ENCODE peak calls at places on chromosomes 12 and 14, in four cellular contexts. One of them, this sample, is unnamed.

GRCh38 chr12:12759234-12759915 is 26.1 kb upstream of the APOLD1 start:
- DNase-seq in OCI-LY7: no peak
- DNase-seq in bronchial epithelial cell: no peak
- DNase-seq in brain microvascular endothelial cell: no peak
- DNase-seq in this sample: no peak

GRCh38 chr12:14024589-14024988 is 43.2 kb upstream of the GRIN2B start:
- DNase-seq in OCI-LY7: no peak
- DNase-seq in bronchial epithelial cell: no peak
- DNase-seq in brain microvascular endothelial cell: no peak
- DNase-seq in this sample: no peak

GRCh38 chr14:95237956-95238355 is 80.6 kb upstream of the DICER1 start:
- DNase-seq in OCI-LY7: no peak
- DNase-seq in bronchial epithelial cell: no peak
- DNase-seq in brain microvascular endothelial cell: no peak
- DNase-seq in this sample: no peak

GRCh38 chr14:73426877-73427276 is 31.5 kb downstream of the NUMB start:
- DNase-seq in OCI-LY7: no peak
- DNase-seq in bronchial epithelial cell: no peak
- DNase-seq in brain microvascular endothelial cell: peak; percentile 84
- DNase-seq in this sample: no peak

GRCh38 chr12:57173683-57174082 is 26.3 kb upstream of the LRP1-AS start:
- DNase-seq in OCI-LY7: no peak
- DNase-seq in bronchial epithelial cell: no peak
- DNase-seq in brain microvascular endothelial cell: no peak
- DNase-seq in this sample: no peak

GRCh38 chr12:77940011-77940423 is 109.3 kb downstream of the NAV3 start:
- DNase-seq in OCI-LY7: no peak
- DNase-seq in bronchial epithelial cell: peak; percentile 94
- DNase-seq in brain microvascular endothelial cell: peak; percentile 64
- DNase-seq in this sample: peak; percentile 5

GRCh38 chr12:105166736-105167135 is 59.2 kb downstream of the WASHC4 start:
- DNase-seq in OCI-LY7: no peak
- DNase-seq in bronchial epithelial cell: no peak
- DNase-seq in brain microvascular endothelial cell: no peak
- DNase-seq in this sample: no peak

GRCh38 chr12:27602516-27602915 is 78.5 kb downstream of the PPFIBP1 start:
- DNase-seq in OCI-LY7: no peak
- DNase-seq in bronchial epithelial cell: peak; percentile 41
- DNase-seq in brain microvascular endothelial cell: no peak
- DNase-seq in this sample: no peak

GRCh38 chr14:56413721-56414120 is 165.9 kb upstream of the TMEM260 start:
- DNase-seq in OCI-LY7: no peak
- DNase-seq in bronchial epithelial cell: no peak
- DNase-seq in brain microvascular endothelial cell: no peak
- DNase-seq in this sample: no peak

GRCh38 chr12:47207005-47207717 is 127.4 kb upstream of the AMIGO2 start:
- DNase-seq in OCI-LY7: peak; percentile 74
- DNase-seq in bronchial epithelial cell: no peak
- DNase-seq in brain microvascular endothelial cell: no peak
- DNase-seq in this sample: no peak

GRCh38 chr12:27083861-27084271 is 1.5 kb upstream of the C12orf71 start:
- DNase-seq in OCI-LY7: no peak
- DNase-seq in bronchial epithelial cell: no peak
- DNase-seq in brain microvascular endothelial cell: peak; percentile 71
- DNase-seq in this sample: peak; percentile 5

GRCh38 chr14:73610692-73611091 is 1.6 kb upstream of the ACOT6 start:
- DNase-seq in OCI-LY7: no peak
- DNase-seq in bronchial epithelial cell: peak; percentile 26
- DNase-seq in brain microvascular endothelial cell: no peak
- DNase-seq in this sample: no peak

GRCh38 chr12:66965613-66966012 is 286.7 kb upstream of the GRIP1 start:
- DNase-seq in OCI-LY7: no peak
- DNase-seq in bronchial epithelial cell: no peak
- DNase-seq in brain microvascular endothelial cell: no peak
- DNase-seq in this sample: no peak

GRCh38 chr12:72560370-72560769 is 288.2 kb downstream of the TRHDE start:
- DNase-seq in OCI-LY7: no peak
- DNase-seq in bronchial epithelial cell: no peak
- DNase-seq in brain microvascular endothelial cell: no peak
- DNase-seq in this sample: no peak

GRCh38 chr12:3885179-3886094 is 12.2 kb upstream of the PARP11 start:
- DNase-seq in OCI-LY7: peak; percentile 47
- DNase-seq in bronchial epithelial cell: peak; percentile 33
- DNase-seq in brain microvascular endothelial cell: peak; percentile 27
- DNase-seq in this sample: peak; percentile 21

GRCh38 chr14:68358500-68358899 is 434.4 kb downstream of the ZFP36L1 start:
- DNase-seq in OCI-LY7: no peak
- DNase-seq in bronchial epithelial cell: no peak
- DNase-seq in brain microvascular endothelial cell: no peak
- DNase-seq in this sample: no peak

GRCh38 chr12:114933428-114934160 is 249.6 kb upstream of the TBX3 start:
- DNase-seq in OCI-LY7: no peak
- DNase-seq in bronchial epithelial cell: no peak
- DNase-seq in brain microvascular endothelial cell: peak; percentile 83
- DNase-seq in this sample: no peak

GRCh38 chr12:121872546-121873223 is 14.0 kb upstream of the HPD start:
- DNase-seq in OCI-LY7: no peak
- DNase-seq in bronchial epithelial cell: peak; percentile 95
- DNase-seq in brain microvascular endothelial cell: peak; percentile 84
- DNase-seq in this sample: no peak

GRCh38 chr12:28137414-28137813 is 52.8 kb upstream of the CCDC91 start:
- DNase-seq in OCI-LY7: no peak
- DNase-seq in bronchial epithelial cell: no peak
- DNase-seq in brain microvascular endothelial cell: no peak
- DNase-seq in this sample: no peak

GRCh38 chr12:52777566-52777965 is 421 bp upstream of the KRT76 start:
- DNase-seq in OCI-LY7: no peak
- DNase-seq in bronchial epithelial cell: no peak
- DNase-seq in brain microvascular endothelial cell: no peak
- DNase-seq in this sample: no peak

GRCh38 chr12:65511134-65511912 is 232.8 kb downstream of the MSRB3 start:
- DNase-seq in OCI-LY7: no peak
- DNase-seq in bronchial epithelial cell: no peak
- DNase-seq in brain microvascular endothelial cell: no peak
- DNase-seq in this sample: no peak

GRCh38 chr12:77943466-77943865 is 112.8 kb downstream of the NAV3 start:
- DNase-seq in OCI-LY7: no peak
- DNase-seq in bronchial epithelial cell: peak; percentile 97
- DNase-seq in brain microvascular endothelial cell: peak; percentile 72
- DNase-seq in this sample: no peak

GRCh38 chr12:7090222-7090998 is 1.8 kb downstream of the C1R start:
- DNase-seq in OCI-LY7: no peak
- DNase-seq in bronchial epithelial cell: peak; percentile 38
- DNase-seq in brain microvascular endothelial cell: no peak
- DNase-seq in this sample: no peak

GRCh38 chr14:93861846-93862641 is 65.1 kb upstream of the FAM181A start:
- DNase-seq in OCI-LY7: no peak
- DNase-seq in bronchial epithelial cell: no peak
- DNase-seq in brain microvascular endothelial cell: no peak
- DNase-seq in this sample: no peak

GRCh38 chr14:37903561-37904191 is 304.0 kb upstream of the SSTR1 start:
- DNase-seq in OCI-LY7: peak; percentile 74
- DNase-seq in bronchial epithelial cell: peak; percentile 49
- DNase-seq in brain microvascular endothelial cell: peak; percentile 17
- DNase-seq in this sample: peak; percentile 21

GRCh38 chr14:75884198-75884611 is 97.6 kb downstream of the TGFB3 start:
- DNase-seq in OCI-LY7: no peak
- DNase-seq in bronchial epithelial cell: peak; percentile 37
- DNase-seq in brain microvascular endothelial cell: peak; percentile 85
- DNase-seq in this sample: no peak
- TF ChIP-seq CTCF in OCI-LY7: peak; percentile 59
- TF ChIP-seq CTCF in bronchial epithelial cell: peak; percentile 29
- TF ChIP-seq CTCF in brain microvascular endothelial cell: peak; percentile 61
- TF ChIP-seq CTCF in this sample: no peak

GRCh38 chr12:87952850-87953249 is 76.4 kb downstream of the C12orf50 start:
- DNase-seq in OCI-LY7: no peak
- DNase-seq in bronchial epithelial cell: no peak
- DNase-seq in brain microvascular endothelial cell: no peak
- DNase-seq in this sample: peak; percentile 5

GRCh38 chr12:87952223-87952622 is 77.0 kb downstream of the C12orf50 start:
- DNase-seq in OCI-LY7: no peak
- DNase-seq in bronchial epithelial cell: no peak
- DNase-seq in brain microvascular endothelial cell: no peak
- DNase-seq in this sample: no peak

DNA sequence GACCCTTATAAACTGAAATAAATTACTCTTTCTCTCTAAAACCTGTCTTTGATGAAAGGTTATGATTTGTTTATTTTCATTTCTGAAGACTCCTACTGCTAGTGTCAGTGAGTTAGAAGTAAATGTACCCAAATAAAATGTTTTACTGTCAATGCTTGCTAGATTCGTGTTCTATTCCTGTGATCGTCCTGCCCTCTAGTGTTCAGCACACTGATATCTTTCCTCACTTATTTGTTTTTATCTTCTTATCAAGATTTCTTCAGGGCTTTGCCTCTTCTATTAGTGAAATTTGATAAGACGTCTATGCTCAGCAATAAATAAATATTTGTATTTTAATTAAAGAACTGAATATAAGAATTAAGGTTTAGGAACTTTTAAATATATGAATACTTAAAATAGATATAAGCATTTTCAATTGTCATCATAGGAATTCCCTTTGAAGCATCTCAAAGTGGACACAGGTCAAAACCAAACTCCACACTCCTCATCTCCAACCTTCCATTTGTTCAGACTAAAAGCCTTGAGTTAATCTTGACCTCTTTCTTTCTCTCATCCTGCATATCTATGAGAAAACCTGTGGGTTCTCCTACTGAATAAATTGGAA is 75.8 kb downstream of the C12orf50 start:
- DNase-seq in OCI-LY7: peak; percentile 5
- DNase-seq in bronchial epithelial cell: peak; percentile 62
- DNase-seq in brain microvascular endothelial cell: peak; percentile 47
- DNase-seq in this sample: peak; percentile 26
- TF ChIP-seq CTCF in OCI-LY7: peak; percentile 73
- TF ChIP-seq CTCF in bronchial epithelial cell: peak; percentile 44
- TF ChIP-seq CTCF in brain microvascular endothelial cell: peak; percentile 61
- TF ChIP-seq CTCF in this sample: peak; percentile 70

GRCh38 chr12:108578264-108578663 is 15.9 kb downstream of the ISCU start:
- DNase-seq in OCI-LY7: no peak
- DNase-seq in bronchial epithelial cell: no peak
- DNase-seq in brain microvascular endothelial cell: no peak
- DNase-seq in this sample: no peak

GRCh38 chr12:108581311-108582227 is 16.3 kb downstream of the TMEM119 start:
- DNase-seq in OCI-LY7: no peak
- DNase-seq in bronchial epithelial cell: no peak
- DNase-seq in brain microvascular endothelial cell: no peak
- DNase-seq in this sample: no peak

GRCh38 chr12:108582509-108582908 is 15.4 kb downstream of the TMEM119 start:
- DNase-seq in OCI-LY7: no peak
- DNase-seq in bronchial epithelial cell: no peak
- DNase-seq in brain microvascular endothelial cell: no peak
- DNase-seq in this sample: no peak

GRCh38 chr12:108578813-108579212 is 16.4 kb downstream of the ISCU start:
- DNase-seq in OCI-LY7: no peak
- DNase-seq in bronchial epithelial cell: no peak
- DNase-seq in brain microvascular endothelial cell: no peak
- DNase-seq in this sample: no peak

DNA sequence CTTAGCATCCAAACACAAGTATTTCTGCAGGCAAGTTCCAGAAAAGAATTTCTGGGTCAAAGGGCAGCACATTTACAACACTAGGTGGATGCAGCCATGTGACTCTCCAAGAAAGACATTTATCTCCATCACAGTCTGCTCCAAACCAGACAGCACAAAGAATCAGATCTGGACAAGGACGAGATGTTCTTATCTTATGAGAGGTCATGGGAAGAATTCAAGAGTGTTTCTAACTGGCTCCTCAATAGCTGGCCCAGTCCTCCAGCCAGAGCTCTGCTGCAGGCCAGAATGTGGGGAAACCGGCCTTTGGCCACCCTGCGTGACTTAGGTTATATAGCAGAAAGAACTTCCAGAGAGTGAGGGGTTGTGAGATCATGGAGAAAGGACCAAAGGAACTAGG is 17.4 kb downstream of the TMEM119 start:
- DNase-seq in OCI-LY7: no peak
- DNase-seq in bronchial epithelial cell: no peak
- DNase-seq in brain microvascular endothelial cell: peak; percentile 55
- DNase-seq in this sample: no peak
- TF ChIP-seq CTCF in OCI-LY7: no peak
- TF ChIP-seq CTCF in bronchial epithelial cell: no peak
- TF ChIP-seq CTCF in brain microvascular endothelial cell: no peak
- TF ChIP-seq CTCF in this sample: no peak

GRCh38 chr14:101112351-101113107 is 209.0 kb upstream of the RTL1 start:
- DNase-seq in OCI-LY7: no peak
- DNase-seq in bronchial epithelial cell: no peak
- DNase-seq in brain microvascular endothelial cell: no peak
- DNase-seq in this sample: no peak
- TF ChIP-seq CTCF in OCI-LY7: no peak
- TF ChIP-seq CTCF in bronchial epithelial cell: no peak
- TF ChIP-seq CTCF in brain microvascular endothelial cell: no peak
- TF ChIP-seq CTCF in this sample: no peak

GRCh38 chr14:61678966-61679365 is 16.3 kb upstream of the HIF1A start:
- DNase-seq in OCI-LY7: no peak
- DNase-seq in bronchial epithelial cell: no peak
- DNase-seq in brain microvascular endothelial cell: no peak
- DNase-seq in this sample: peak; percentile 22
- TF ChIP-seq CTCF in OCI-LY7: no peak
- TF ChIP-seq CTCF in bronchial epithelial cell: no peak
- TF ChIP-seq CTCF in brain microvascular endothelial cell: no peak
- TF ChIP-seq CTCF in this sample: no peak

GRCh38 chr12:39541471-39541870 is 78.1 kb downstream of the ABCD2 start:
- DNase-seq in OCI-LY7: no peak
- DNase-seq in bronchial epithelial cell: no peak
- DNase-seq in brain microvascular endothelial cell: no peak
- DNase-seq in this sample: no peak
- TF ChIP-seq CTCF in OCI-LY7: no peak
- TF ChIP-seq CTCF in bronchial epithelial cell: no peak
- TF ChIP-seq CTCF in brain microvascular endothelial cell: no peak
- TF ChIP-seq CTCF in this sample: no peak

DNA sequence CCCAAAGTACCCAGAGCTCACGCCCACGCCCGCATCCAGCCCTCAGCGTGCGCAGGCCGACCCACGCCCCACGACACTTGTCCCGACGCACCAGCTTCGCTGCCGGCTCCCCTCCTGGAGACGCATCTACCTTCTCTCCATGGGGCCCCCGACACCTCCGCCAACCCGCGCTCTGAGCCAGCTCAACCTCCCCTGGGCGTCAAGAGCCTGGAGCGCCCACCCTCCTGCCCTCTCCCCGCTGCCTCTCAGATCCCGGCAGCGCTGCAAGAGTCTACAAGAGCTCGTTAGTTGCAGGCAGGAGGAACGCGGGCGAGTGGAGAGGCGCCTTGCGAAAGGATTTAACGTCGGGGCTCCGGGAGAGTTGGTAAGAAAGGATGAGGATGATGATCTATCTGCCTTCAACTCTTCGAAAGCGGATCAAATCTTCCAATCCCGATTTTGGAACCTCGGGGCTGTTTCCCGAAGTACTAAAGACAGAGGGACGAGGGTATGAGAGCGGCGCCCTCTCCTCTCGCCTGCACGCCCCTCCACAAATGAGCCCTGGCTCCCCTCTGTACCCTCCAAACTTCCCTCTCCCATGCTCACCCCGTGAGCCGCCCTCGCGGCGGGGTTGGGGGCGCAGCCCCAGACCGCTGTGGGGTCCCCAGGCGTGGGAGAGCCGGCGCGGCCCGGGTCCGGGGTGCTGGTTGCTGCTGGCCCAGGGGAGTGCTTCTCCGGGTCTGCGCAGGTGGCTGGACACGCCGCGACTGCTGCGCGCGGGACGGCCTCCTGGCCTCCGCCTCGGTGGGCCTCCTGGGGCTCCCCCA is 968 bp downstream of the LTBP2 start:
- DNase-seq in OCI-LY7: no peak
- DNase-seq in bronchial epithelial cell: no peak
- DNase-seq in brain microvascular endothelial cell: peak; percentile 21
- DNase-seq in this sample: no peak
- TF ChIP-seq CTCF in OCI-LY7: no peak
- TF ChIP-seq CTCF in bronchial epithelial cell: no peak
- TF ChIP-seq CTCF in brain microvascular endothelial cell: no peak
- TF ChIP-seq CTCF in this sample: no peak

GRCh38 chr12:123808167-123808566 is 46.1 kb downstream of the DNAH10 start:
- DNase-seq in OCI-LY7: no peak
- DNase-seq in bronchial epithelial cell: peak; percentile 16
- DNase-seq in brain microvascular endothelial cell: peak; percentile 25
- DNase-seq in this sample: peak; percentile 23
- TF ChIP-seq CTCF in OCI-LY7: no peak
- TF ChIP-seq CTCF in bronchial epithelial cell: peak; percentile 31
- TF ChIP-seq CTCF in brain microvascular endothelial cell: peak; percentile 58
- TF ChIP-seq CTCF in this sample: no peak